ENCODE peak calls at places on chromosomes 4 and X, in four cellular contexts. B is HCT116, C is ovary, R is uterus. I is an unnamed sample. For H3K4me1 and H3K27me3, the result is how much of the 10 kb centered on the place peaks cover.

GRCh38 chrX:68504237-68504636 is 5.4 kb downstream of the YIPF6 start:
- DNase-seq in B (no peak), C (no peak), R (no peak), I (no peak)

GRCh38 chr4:161320377-161320776 is 843.4 kb downstream of the FSTL5 start:
- DNase-seq in B (peak), C (no peak), R (no peak), I (no peak)

GRCh38 chr4:159224412-159224811 is 121.5 kb downstream of the RAPGEF2 start:
- DNase-seq in B (no peak), C (no peak), R (no peak), I (no peak)

GRCh38 chr4:3462790-3463415 is at the start of gene DOK7:
- DNase-seq in B (no peak), C (no peak), R (no peak), I (peak)

GRCh38 chrX:130829526-130830515 is 73.2 kb downstream of the ENOX2 start:
- DNase-seq in B (no peak), C (no peak), R (no peak), I (no peak)

GRCh38 chrX:39308126-39308525 is 506.9 kb downstream of the MID1IP1 start:
- DNase-seq in B (no peak), C (no peak), R (no peak), I (no peak)

GRCh38 chr4:147576084-147576483 is 41.1 kb upstream of the TMEM184C start:
- DNase-seq in B (no peak), C (no peak), R (no peak), I (no peak)

GRCh38 chr4:84503495-84504437 is 4.7 kb upstream of the NKX6-1 start:
- DNase-seq in B (peak), C (no peak), R (no peak), I (no peak)

GRCh38 chr4:118848242-118848641 is 12.3 kb upstream of the SEC24D start:
- DNase-seq in B (no peak), C (no peak), R (no peak), I (no peak)

GRCh38 chr4:28772066-28772465 is 1911.4 kb downstream of the STIM2 start:
- DNase-seq in B (no peak), C (no peak), R (no peak), I (no peak)

GRCh38 chrX:3317191-3317718 is 29.2 kb downstream of the MXRA5 start:
- DNase-seq in B (no peak), C (no peak), R (no peak), I (no peak)

GRCh38 chr4:125551451-125551850 is 236.7 kb downstream of the FAT4 start:
- DNase-seq in B (no peak), C (no peak), R (no peak), I (no peak)

GRCh38 chrX:107741318-107741813 is 34.2 kb downstream of the TSC22D3 start:
- DNase-seq in B (no peak), C (no peak), R (no peak), I (no peak)
- H3K4me3 ChIP-seq in B (no peak), C (no peak), R (no peak), I (peak)

GRCh38 chr4:106264331-106264728 is 51.7 kb downstream of the TBCK start:
- DNase-seq in B (no peak), C (no peak), R (no peak), I (no peak)
- H3K4me1 ChIP-seq in B (under half), C (under half), R (under half), I (under half)

GRCh38 chrX:52261463-52262194 is 76.9 kb downstream of the MAGED4 start:
- DNase-seq in B (peak), C (peak), R (peak), I (peak)

GRCh38 chrX:52262195-52262546 is 77.5 kb downstream of the MAGED4 start:
- DNase-seq in B (no peak), C (no peak), R (no peak), I (no peak)

GRCh38 chrX:52265713-52266112 is 81.0 kb downstream of the MAGED4 start:
- DNase-seq in B (no peak), C (no peak), R (no peak), I (no peak)

GRCh38 chrX:52261125-52261462 is 76.4 kb downstream of the MAGED4 start:
- DNase-seq in B (no peak), C (no peak), R (no peak), I (no peak)

GRCh38 chrX:52263417-52263816 is 78.7 kb downstream of the MAGED4 start:
- DNase-seq in B (no peak), C (no peak), R (no peak), I (no peak)
- H3K27me3 ChIP-seq in B (under half), C (under half), R (under half), I (under half)

GRCh38 chr4:78647272-78647671 is 95.7 kb downstream of the ANXA3 start:
- DNase-seq in B (no peak), C (no peak), R (no peak), I (no peak)

GRCh38 chr4:78648639-78649363 is 97.2 kb downstream of the ANXA3 start:
- DNase-seq in B (no peak), C (no peak), R (no peak), I (no peak)

GRCh38 chr4:78644063-78644691 is 92.6 kb downstream of the ANXA3 start:
- DNase-seq in B (no peak), C (no peak), R (no peak), I (no peak)

GRCh38 chr4:78644744-78645330 is 93.3 kb downstream of the ANXA3 start:
- DNase-seq in B (peak), C (peak), R (peak), I (peak)

GRCh38 chr4:78645853-78646757 is 94.5 kb downstream of the ANXA3 start:
- DNase-seq in B (no peak), C (peak), R (peak), I (peak)
- H3K4me3 ChIP-seq in B (no peak), C (no peak), R (no peak), I (peak)

GRCh38 chrX:154890990-154891639 is 5.0 kb downstream of the F8A1 start:
- DNase-seq in B (no peak), C (no peak), R (no peak), I (no peak)

DNA sequence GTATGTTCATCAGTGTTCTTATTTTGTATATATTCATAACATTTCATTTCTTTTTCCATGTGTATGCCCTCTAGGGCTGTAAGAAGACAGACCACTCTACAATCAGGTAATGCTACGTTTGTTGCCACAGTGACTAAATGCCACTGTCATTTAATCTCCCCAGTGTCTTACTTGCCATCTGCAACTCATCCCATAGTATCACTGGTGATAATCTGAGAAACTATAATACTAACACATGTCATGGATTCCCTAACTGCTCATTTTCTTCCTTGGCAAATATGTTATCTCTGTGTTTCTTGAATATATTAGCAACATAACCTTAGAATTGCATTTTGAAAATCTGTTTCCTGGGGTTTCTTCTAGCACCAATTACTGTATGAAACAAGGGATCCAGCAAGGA is 6.1 kb downstream of the F8A1 start:
- DNase-seq in B (no peak), C (no peak), R (no peak), I (no peak)
- H3K4me1 ChIP-seq in B (under half), C (under half), R (under half), I (under half)

GRCh38 chrX:13569479-13570244 is at the start of gene EGFL6:
- DNase-seq in B (no peak), C (no peak), R (no peak), I (no peak)

GRCh38 chrX:13574600-13574999 is 5.2 kb downstream of the EGFL6 start:
- DNase-seq in B (no peak), C (no peak), R (no peak), I (no peak)

GRCh38 chrX:13571136-13571535 is 1.7 kb downstream of the EGFL6 start:
- DNase-seq in B (no peak), C (no peak), R (no peak), I (no peak)

DNA sequence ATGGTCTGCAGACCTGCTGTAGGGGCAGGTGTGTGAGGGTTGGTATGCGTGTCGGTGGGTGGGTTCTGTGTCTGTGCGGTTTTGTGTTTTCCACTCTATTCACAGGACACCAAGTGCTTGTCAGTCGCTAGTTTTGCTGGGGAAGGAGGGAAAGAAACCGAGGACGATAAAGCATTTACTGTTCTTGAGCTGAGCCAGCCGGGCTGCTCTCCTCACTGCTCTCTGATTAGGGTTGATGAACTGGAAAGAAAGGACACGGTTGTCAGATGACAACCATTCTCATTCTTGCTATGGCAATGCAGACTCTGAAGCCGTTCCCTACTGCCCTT is 808 bp downstream of the EGFL6 start:
- DNase-seq in B (no peak), C (no peak), R (no peak), I (no peak)
- H3K27me3 ChIP-seq in B (under half), C (under half), R (under half), I (under half)

GRCh38 chr4:82282875-82283274 is 90.9 kb downstream of the HNRNPD start:
- DNase-seq in B (no peak), C (no peak), R (no peak), I (no peak)

GRCh38 chr4:82287720-82288119 is 86.1 kb downstream of the HNRNPD start:
- DNase-seq in B (no peak), C (no peak), R (no peak), I (no peak)

GRCh38 chr4:82284858-82285805 is 88.7 kb downstream of the HNRNPD start:
- DNase-seq in B (peak), C (peak), R (peak), I (peak)

GRCh38 chr4:82284475-82284857 is 89.3 kb downstream of the HNRNPD start:
- DNase-seq in B (no peak), C (peak), R (no peak), I (no peak)
- H3K4me3 ChIP-seq in B (peak), C (peak), R (peak), I (peak)

I was measured in left ventricle myocardium inferior.